ENCODE peak calls at places on chromosomes 2 and 18, in four cellular contexts. O, I, T and G are unnamed samples. For H4K20me1, the result is how much of the 10 kb centered on the place peaks cover.

GRCh38 chr2:30702694-30703093 is 104.6 kb downstream of the CAPN13 start:
- DNase-seq in O (no peak), I (no peak), T (no peak), G (no peak)

GRCh38 chr2:39492095-39492590 is 55.1 kb upstream of the MAP4K3 start:
- DNase-seq in O (peak), I (peak), T (peak), G (no peak)

GRCh38 chr2:45651415-45652089 is at the start of gene PRKCE:
- DNase-seq in O (no peak), I (no peak), T (no peak), G (peak)

GRCh38 chr2:165718811-165719210 is 75.2 kb downstream of the GALNT3 start:
- DNase-seq in O (no peak), I (no peak), T (no peak), G (no peak)

GRCh38 chr2:167264380-167264779 is 376.1 kb downstream of the XIRP2 start:
- DNase-seq in O (no peak), I (no peak), T (peak), G (peak)

GRCh38 chr2:172813314-172813888 is 77.8 kb downstream of the RAPGEF4 start:
- DNase-seq in O (peak), I (no peak), T (no peak), G (peak)

GRCh38 chr2:600542-601386 is 76.4 kb downstream of the TMEM18 start:
- DNase-seq in O (peak), I (no peak), T (no peak), G (peak)

GRCh38 chr18:58064406-58064998 is 20.5 kb downstream of the NEDD4L start:
- DNase-seq in O (peak), I (no peak), T (no peak), G (no peak)

GRCh38 chr2:167480232-167480985 is 592.1 kb downstream of the XIRP2 start:
- DNase-seq in O (no peak), I (no peak), T (no peak), G (no peak)

GRCh38 chr2:84880395-84880644 is 564 bp downstream of the TRABD2A start:
- DNase-seq in O (no peak), I (no peak), T (no peak), G (no peak)

GRCh38 chr2:241095594-241096290 is 6.3 kb downstream of the MTERF4 start:
- DNase-seq in O (no peak), I (no peak), T (no peak), G (no peak)

GRCh38 chr18:73545497-73545896 is 602.1 kb downstream of the FBXO15 start:
- DNase-seq in O (no peak), I (no peak), T (peak), G (no peak)

GRCh38 chr18:52869942-52870907 is 530.2 kb downstream of the DCC start:
- DNase-seq in O (no peak), I (no peak), T (no peak), G (peak)

GRCh38 chr2:60899230-60899891 is 18.0 kb downstream of the REL start:
- DNase-seq in O (no peak), I (peak), T (no peak), G (no peak)

GRCh38 chr2:205734436-205734835 is 52.1 kb downstream of the NRP2 start:
- DNase-seq in O (peak), I (no peak), T (peak), G (peak)

GRCh38 chr2:205280630-205281225 is 401.6 kb upstream of the NRP2 start:
- DNase-seq in O (no peak), I (no peak), T (no peak), G (no peak)

GRCh38 chr2:202069189-202070050 is 3.6 kb upstream of the KIAA2012 start:
- DNase-seq in O (peak), I (no peak), T (no peak), G (no peak)

GRCh38 chr18:76349067-76349715 is 145.9 kb downstream of the ZNF516 start:
- DNase-seq in O (peak), I (no peak), T (peak), G (peak)

GRCh38 chr2:223123859-223124610 is 72.0 kb downstream of the KCNE4 start:
- DNase-seq in O (no peak), I (no peak), T (no peak), G (no peak)

GRCh38 chr2:206867006-206867405 is 72.3 kb upstream of the CPO start:
- DNase-seq in O (no peak), I (no peak), T (no peak), G (no peak)

GRCh38 chr2:97707428-97708380 is 5.7 kb upstream of the ZAP70 start:
- DNase-seq in O (no peak), I (no peak), T (no peak), G (no peak)

GRCh38 chr2:3692375-3692774 is 11.0 kb upstream of the DCDC2C start:
- DNase-seq in O (peak), I (no peak), T (peak), G (peak)

GRCh38 chr2:173866858-173867620 is 98.1 kb downstream of the SP3 start:
- DNase-seq in O (no peak), I (no peak), T (no peak), G (peak)

GRCh38 chr2:175690113-175690716 is 311.9 kb downstream of the LNPK start:
- DNase-seq in O (peak), I (peak), T (peak), G (peak)

GRCh38 chr2:38535745-38536506 is 66.8 kb downstream of the HNRNPLL start:
- DNase-seq in O (peak), I (no peak), T (peak), G (peak)

GRCh38 chr18:24613887-24614286 is 153.4 kb downstream of the HRH4 start:
- DNase-seq in O (no peak), I (no peak), T (no peak), G (no peak)

GRCh38 chr2:46706264-46706983 is 209.2 kb downstream of the MCFD2 start:
- DNase-seq in O (no peak), I (no peak), T (no peak), G (no peak)
- H4K20me1 ChIP-seq in O (under half), I (under half), T (half or more), G (half or more)

GRCh38 chr2:102508863-102509262 is 35.8 kb downstream of the SLC9A4 start:
- DNase-seq in O (no peak), I (no peak), T (no peak), G (no peak)

GRCh38 chr2:102512161-102512560 is 39.1 kb downstream of the SLC9A4 start:
- DNase-seq in O (no peak), I (no peak), T (no peak), G (no peak)

GRCh38 chr2:102510791-102511575 is 38.0 kb downstream of the SLC9A4 start:
- DNase-seq in O (no peak), I (no peak), T (no peak), G (no peak)

GRCh38 chr2:102506743-102507142 is 33.7 kb downstream of the SLC9A4 start:
- DNase-seq in O (no peak), I (no peak), T (no peak), G (no peak)

GRCh38 chr2:102509749-102510148 is 36.7 kb downstream of the SLC9A4 start:
- DNase-seq in O (no peak), I (no peak), T (no peak), G (no peak)
- TF ChIP-seq ZBTB33 in O (no peak), I (no peak), T (no peak), G (no peak)

DNA sequence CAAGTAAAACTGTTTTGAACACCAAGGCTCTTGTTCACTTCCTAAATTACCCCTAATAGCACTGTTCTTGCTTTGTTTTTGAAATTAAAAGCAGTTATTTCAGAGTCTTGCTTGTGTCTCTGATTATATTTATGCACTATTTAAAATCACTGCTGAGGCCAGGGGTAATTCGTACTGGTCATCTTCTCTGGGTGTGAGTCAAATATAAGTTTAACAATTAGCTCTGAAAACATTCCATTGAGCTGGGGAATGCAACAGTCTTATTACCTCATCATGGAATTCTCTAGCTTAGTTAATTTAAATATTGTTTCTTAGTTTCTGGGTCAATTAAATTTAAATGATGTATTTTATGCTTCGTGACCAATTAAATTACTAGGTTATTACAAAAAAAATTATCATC is 135.0 kb downstream of the MEIS1 start:
- DNase-seq in O (no peak), I (no peak), T (no peak), G (no peak)
- TF ChIP-seq SMC3 in O (no peak), I (no peak), T (no peak), G (no peak)

DNA sequence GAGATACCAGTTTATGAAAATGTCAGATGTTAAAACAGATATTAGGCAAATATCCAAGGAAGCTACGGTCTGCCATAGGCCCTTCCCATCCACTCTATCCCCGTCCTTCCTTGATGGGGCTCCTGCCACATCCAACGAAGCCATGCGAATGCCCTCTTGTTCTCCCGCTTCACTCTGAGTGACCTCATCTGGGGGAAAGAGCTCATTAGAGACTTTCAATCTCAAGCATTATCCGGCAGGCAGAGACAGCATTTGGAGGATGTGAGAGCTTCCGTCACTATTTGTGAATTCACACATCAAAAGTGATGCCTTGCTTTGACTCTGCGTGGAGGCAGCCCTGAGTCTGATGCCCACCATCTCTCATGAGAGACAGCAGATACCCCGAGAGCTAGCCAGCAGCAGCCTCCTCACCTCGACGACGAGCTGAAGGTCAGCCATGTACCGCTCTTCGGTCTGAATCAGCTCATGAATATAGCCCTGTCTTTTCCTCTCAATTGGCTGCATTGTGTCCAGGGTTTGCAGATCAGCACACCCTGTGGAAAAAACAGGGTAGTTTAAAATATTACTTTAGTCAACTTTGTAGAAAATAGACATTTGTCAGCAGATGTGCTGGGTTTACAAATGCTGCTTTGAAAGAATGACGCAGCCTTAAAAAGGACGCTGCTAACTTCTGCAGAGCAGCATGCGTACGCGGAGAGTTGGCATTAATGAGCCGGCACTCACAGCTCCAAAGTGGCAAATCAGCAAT is 45.9 kb downstream of the FAM228A start:
- DNase-seq in O (no peak), I (no peak), T (no peak), G (no peak)
- H4K20me1 ChIP-seq in O (under half), I (under half), T (under half), G (under half)

DNA sequence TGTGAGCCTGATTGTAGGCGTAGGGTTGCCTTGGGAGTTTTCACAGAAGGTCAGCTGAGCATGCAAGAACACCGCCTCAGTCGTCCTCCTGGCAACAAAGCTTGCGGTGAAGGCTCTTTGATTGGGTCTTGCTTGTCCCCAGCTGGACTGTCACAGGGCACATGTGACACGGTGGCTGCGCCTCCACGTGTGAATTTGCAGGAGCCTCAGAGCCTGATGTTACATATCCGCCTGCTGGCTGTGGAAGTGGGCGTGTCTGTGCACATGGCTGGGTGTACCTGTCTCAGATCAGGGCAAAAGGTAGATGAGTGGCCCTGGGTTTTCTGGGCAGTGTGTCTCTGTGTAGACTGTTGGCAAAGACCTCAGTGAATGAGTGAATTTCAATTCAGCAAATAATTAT is 228.8 kb downstream of the HAUS1 start:
- DNase-seq in O (no peak), I (no peak), T (no peak), G (peak)
- TF ChIP-seq ZBTB33 in O (no peak), I (no peak), T (no peak), G (no peak)

GRCh38 chr2:108588070-108588668 is 53.9 kb downstream of the LIMS1 start:
- DNase-seq in O (peak), I (no peak), T (no peak), G (no peak)
- TF ChIP-seq SMC3 in O (no peak), I (no peak), T (no peak), G (no peak)

DNA sequence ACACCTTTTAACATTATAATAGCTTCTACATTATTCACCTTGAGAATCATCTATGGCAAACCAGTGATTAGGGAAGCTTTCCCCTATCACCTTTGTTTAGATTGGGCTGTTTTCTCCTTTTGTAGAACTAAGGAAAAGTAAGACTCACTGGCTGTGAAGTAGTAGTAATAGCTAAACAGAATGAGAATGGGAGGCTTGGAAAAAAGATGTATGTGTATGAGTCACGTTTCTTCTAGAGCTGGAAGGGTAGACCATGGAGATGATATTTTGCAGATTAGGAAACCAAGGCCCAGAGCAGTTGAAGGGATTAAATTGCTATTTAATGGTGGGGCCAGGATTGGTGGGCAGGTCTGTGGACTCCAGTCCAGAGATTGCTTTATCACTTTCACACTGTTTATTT is 214.5 kb downstream of the MCFD2 start:
- DNase-seq in O (peak), I (no peak), T (no peak), G (no peak)
- H4K20me1 ChIP-seq in O (under half), I (under half), T (half or more), G (half or more)

GRCh38 chr2:219524817-219525216 is 10.5 kb downstream of the ASIC4 start:
- DNase-seq in O (no peak), I (no peak), T (no peak), G (no peak)

GRCh38 chr2:219520079-219520478 is 5.8 kb downstream of the ASIC4 start:
- DNase-seq in O (peak), I (no peak), T (no peak), G (no peak)

GRCh38 chr2:219521066-219521880 is 7.0 kb downstream of the ASIC4 start:
- DNase-seq in O (peak), I (no peak), T (peak), G (peak)

GRCh38 chr2:219523031-219523671 is 8.9 kb downstream of the ASIC4 start:
- DNase-seq in O (peak), I (no peak), T (no peak), G (no peak)

GRCh38 chr2:219522111-219523030 is 8.1 kb downstream of the ASIC4 start:
- DNase-seq in O (peak), I (no peak), T (no peak), G (no peak)
- TF ChIP-seq ZBTB33 in O (no peak), I (no peak), T (no peak), G (no peak)

GRCh38 chr2:37415128-37415817 is 70.8 kb downstream of the QPCT start:
- DNase-seq in O (peak), I (no peak), T (no peak), G (peak)
- TF ChIP-seq SMC3 in O (no peak), I (peak), T (no peak), G (peak)

DNA sequence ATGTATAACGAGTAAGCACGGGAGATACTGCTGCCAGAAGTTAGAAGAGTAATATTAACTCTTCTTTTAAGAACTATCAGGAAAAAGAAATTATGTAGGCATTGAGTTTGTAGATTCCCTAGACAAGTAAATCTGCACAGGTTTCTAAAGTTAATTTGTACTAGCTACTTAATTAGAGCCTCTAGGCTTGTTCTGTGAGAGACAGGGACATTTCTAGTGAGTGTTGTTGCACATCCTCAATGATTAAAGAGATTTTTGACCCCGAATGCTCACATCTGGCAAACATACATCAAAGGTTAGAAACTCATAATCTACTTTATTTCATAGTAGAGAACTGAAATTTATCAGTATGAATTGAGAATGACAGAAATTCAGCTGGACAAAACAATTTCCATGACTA is 669.0 kb upstream of the CDH7 start:
- DNase-seq in O (no peak), I (no peak), T (no peak), G (peak)
- H4K20me1 ChIP-seq in O (under half), I (under half), T (under half), G (under half)